ENCODE peak calls at places on chromosomes 11 and 22, in seven cellular contexts. One of them, this sample, is unnamed.

GRCh38 chr11:28529540-28530410 is 421.6 kb downstream of the METTL15 start:
- DNase-seq in neural progenitor cell: peak
- DNase-seq in PC-3: peak
- DNase-seq in SK-N-MC: peak
- DNase-seq in brain microvascular endothelial cell: peak
- DNase-seq in GM06990: peak
- DNase-seq in MM.1S: peak
- DNase-seq in this sample: peak

GRCh38 chr22:46076651-46077339 is 73.5 kb upstream of the PPARA start:
- DNase-seq in brain microvascular endothelial cell: no peak
- DNase-seq in GM06990: no peak
- DNase-seq in SK-N-MC: no peak
- DNase-seq in MM.1S: no peak
- DNase-seq in PC-3: peak
- DNase-seq in neural progenitor cell: no peak
- DNase-seq in this sample: peak

GRCh38 chr11:47786373-47786772 is 19.2 kb upstream of the FNBP4 start:
- DNase-seq in GM06990: no peak
- DNase-seq in MM.1S: no peak
- DNase-seq in brain microvascular endothelial cell: no peak
- DNase-seq in PC-3: no peak
- DNase-seq in neural progenitor cell: no peak
- DNase-seq in SK-N-MC: no peak
- DNase-seq in this sample: peak

GRCh38 chr11:44759743-44760476 is 33.1 kb downstream of the TSPAN18 start:
- DNase-seq in PC-3: no peak
- DNase-seq in SK-N-MC: no peak
- DNase-seq in brain microvascular endothelial cell: no peak
- DNase-seq in GM06990: no peak
- DNase-seq in MM.1S: no peak
- DNase-seq in neural progenitor cell: no peak
- DNase-seq in this sample: no peak

GRCh38 chr22:46763051-46763705 is 728 bp downstream of the TBC1D22A start:
- DNase-seq in GM06990: peak
- DNase-seq in SK-N-MC: no peak
- DNase-seq in PC-3: no peak
- DNase-seq in MM.1S: peak
- DNase-seq in neural progenitor cell: no peak
- DNase-seq in brain microvascular endothelial cell: no peak
- DNase-seq in this sample: no peak

GRCh38 chr22:44668190-44668885 is 33.7 kb upstream of the PRR5 start:
- DNase-seq in neural progenitor cell: peak
- DNase-seq in SK-N-MC: no peak
- DNase-seq in MM.1S: no peak
- DNase-seq in brain microvascular endothelial cell: no peak
- DNase-seq in PC-3: no peak
- DNase-seq in GM06990: no peak
- DNase-seq in this sample: no peak

GRCh38 chr11:6612816-6613136 is 760 bp upstream of the TAF10 start:
- DNase-seq in PC-3: no peak
- DNase-seq in GM06990: no peak
- DNase-seq in SK-N-MC: no peak
- DNase-seq in MM.1S: no peak
- DNase-seq in neural progenitor cell: peak
- DNase-seq in brain microvascular endothelial cell: no peak
- DNase-seq in this sample: no peak

GRCh38 chr11:32706985-32707736 is 87.3 kb downstream of the CCDC73 start:
- DNase-seq in neural progenitor cell: no peak
- DNase-seq in MM.1S: peak
- DNase-seq in GM06990: no peak
- DNase-seq in brain microvascular endothelial cell: no peak
- DNase-seq in PC-3: peak
- DNase-seq in SK-N-MC: no peak
- DNase-seq in this sample: peak

GRCh38 chr11:26792956-26793355 is 71.1 kb upstream of the SLC5A12 start:
- DNase-seq in PC-3: no peak
- DNase-seq in SK-N-MC: no peak
- DNase-seq in neural progenitor cell: no peak
- DNase-seq in brain microvascular endothelial cell: no peak
- DNase-seq in GM06990: no peak
- DNase-seq in MM.1S: no peak
- DNase-seq in this sample: no peak

GRCh38 chr11:77146261-77147035 is 18.4 kb downstream of the MYO7A start:
- DNase-seq in GM06990: no peak
- DNase-seq in PC-3: no peak
- DNase-seq in MM.1S: no peak
- DNase-seq in brain microvascular endothelial cell: no peak
- DNase-seq in neural progenitor cell: no peak
- DNase-seq in SK-N-MC: no peak
- DNase-seq in this sample: no peak

DNA sequence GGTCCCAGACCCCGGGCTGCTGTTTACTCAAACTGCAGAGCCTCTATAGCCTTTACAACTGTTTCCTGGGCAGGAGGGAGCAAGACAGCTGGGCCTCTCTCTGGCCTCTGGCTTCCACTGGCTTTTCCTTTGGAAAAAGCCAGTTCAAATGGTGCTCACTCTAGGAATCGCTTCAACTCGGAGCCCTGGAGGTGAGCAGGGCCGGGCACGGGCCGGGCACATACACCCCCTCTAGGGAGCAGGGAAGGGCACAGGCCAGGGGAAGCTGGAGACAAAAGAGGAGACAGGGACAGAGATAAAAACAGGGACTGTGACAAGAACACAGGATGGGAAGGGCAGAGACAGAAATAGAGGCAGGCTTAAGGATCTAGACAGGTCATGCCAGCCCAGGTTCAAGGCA is 839 bp downstream of the IRAG1 start:
- DNase-seq in PC-3: no peak
- DNase-seq in brain microvascular endothelial cell: no peak
- DNase-seq in SK-N-MC: no peak
- DNase-seq in MM.1S: no peak
- DNase-seq in neural progenitor cell: no peak
- DNase-seq in GM06990: no peak
- DNase-seq in this sample: no peak
- H3K4me3 ChIP-seq in PC-3: no peak
- H3K4me3 ChIP-seq in brain microvascular endothelial cell: no peak
- H3K4me3 ChIP-seq in SK-N-MC: no peak
- H3K4me3 ChIP-seq in MM.1S: no peak
- H3K4me3 ChIP-seq in neural progenitor cell: no peak
- H3K4me3 ChIP-seq in GM06990: no peak
- H3K4me3 ChIP-seq in this sample: no peak

GRCh38 chr11:66277475-66278391 is at the start of gene CNIH2:
- DNase-seq in brain microvascular endothelial cell: no peak
- DNase-seq in neural progenitor cell: peak
- DNase-seq in GM06990: no peak
- DNase-seq in SK-N-MC: no peak
- DNase-seq in MM.1S: peak
- DNase-seq in PC-3: peak
- DNase-seq in this sample: no peak
- H3K4me3 ChIP-seq in brain microvascular endothelial cell: no peak
- H3K4me3 ChIP-seq in neural progenitor cell: peak
- H3K4me3 ChIP-seq in GM06990: peak
- H3K4me3 ChIP-seq in SK-N-MC: peak
- H3K4me3 ChIP-seq in MM.1S: peak
- H3K4me3 ChIP-seq in PC-3: peak
- H3K4me3 ChIP-seq in this sample: no peak

GRCh38 chr11:46388619-46389449 is 2.7 kb downstream of the CHRM4 start:
- DNase-seq in PC-3: no peak
- DNase-seq in MM.1S: no peak
- DNase-seq in brain microvascular endothelial cell: no peak
- DNase-seq in GM06990: no peak
- DNase-seq in neural progenitor cell: peak
- DNase-seq in SK-N-MC: no peak
- DNase-seq in this sample: no peak
- H3K4me3 ChIP-seq in PC-3: peak
- H3K4me3 ChIP-seq in MM.1S: peak
- H3K4me3 ChIP-seq in brain microvascular endothelial cell: peak
- H3K4me3 ChIP-seq in GM06990: no peak
- H3K4me3 ChIP-seq in neural progenitor cell: peak
- H3K4me3 ChIP-seq in SK-N-MC: peak
- H3K4me3 ChIP-seq in this sample: no peak

DNA sequence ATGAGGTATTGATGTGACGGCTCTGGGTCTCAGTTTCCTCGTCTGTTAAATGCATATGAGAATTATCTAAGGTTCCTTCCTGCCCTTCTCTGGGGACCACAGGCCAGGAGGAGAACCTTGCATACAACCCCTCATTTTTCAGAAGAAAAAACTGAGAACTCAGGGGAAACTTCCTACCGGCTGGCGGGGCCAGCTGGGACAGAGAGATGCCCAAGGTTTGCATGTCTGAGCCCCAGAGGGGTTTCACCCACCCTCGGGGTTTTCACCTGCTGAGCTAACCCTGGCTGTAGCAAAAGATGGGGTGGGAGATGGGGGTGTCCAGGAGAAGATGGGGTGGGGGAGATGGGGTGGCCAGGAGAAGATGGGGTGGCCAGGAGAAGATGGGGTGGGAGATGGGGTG is 4.3 kb downstream of the TNFRSF13C start:
- DNase-seq in brain microvascular endothelial cell: no peak
- DNase-seq in PC-3: no peak
- DNase-seq in GM06990: no peak
- DNase-seq in SK-N-MC: no peak
- DNase-seq in neural progenitor cell: no peak
- DNase-seq in MM.1S: no peak
- DNase-seq in this sample: no peak
- H3K4me3 ChIP-seq in brain microvascular endothelial cell: no peak
- H3K4me3 ChIP-seq in PC-3: no peak
- H3K4me3 ChIP-seq in GM06990: peak
- H3K4me3 ChIP-seq in SK-N-MC: no peak
- H3K4me3 ChIP-seq in neural progenitor cell: no peak
- H3K4me3 ChIP-seq in MM.1S: no peak
- H3K4me3 ChIP-seq in this sample: no peak

GRCh38 chr22:50672471-50673230 is at the start of gene SHANK3:
- DNase-seq in MM.1S: no peak
- DNase-seq in SK-N-MC: no peak
- DNase-seq in GM06990: no peak
- DNase-seq in neural progenitor cell: no peak
- DNase-seq in brain microvascular endothelial cell: no peak
- DNase-seq in PC-3: no peak
- DNase-seq in this sample: no peak
- H3K4me3 ChIP-seq in MM.1S: no peak
- H3K4me3 ChIP-seq in SK-N-MC: peak
- H3K4me3 ChIP-seq in GM06990: no peak
- H3K4me3 ChIP-seq in neural progenitor cell: peak
- H3K4me3 ChIP-seq in brain microvascular endothelial cell: no peak
- H3K4me3 ChIP-seq in PC-3: no peak
- H3K4me3 ChIP-seq in this sample: no peak

GRCh38 chr22:28246392-28246791 is 327.3 kb upstream of the PITPNB start:
- DNase-seq in brain microvascular endothelial cell: peak
- DNase-seq in SK-N-MC: no peak
- DNase-seq in MM.1S: no peak
- DNase-seq in neural progenitor cell: no peak
- DNase-seq in GM06990: no peak
- DNase-seq in PC-3: no peak
- DNase-seq in this sample: peak
- H3K4me3 ChIP-seq in brain microvascular endothelial cell: no peak
- H3K4me3 ChIP-seq in SK-N-MC: no peak
- H3K4me3 ChIP-seq in MM.1S: no peak
- H3K4me3 ChIP-seq in neural progenitor cell: no peak
- H3K4me3 ChIP-seq in GM06990: no peak
- H3K4me3 ChIP-seq in PC-3: no peak
- H3K4me3 ChIP-seq in this sample: no peak

DNA sequence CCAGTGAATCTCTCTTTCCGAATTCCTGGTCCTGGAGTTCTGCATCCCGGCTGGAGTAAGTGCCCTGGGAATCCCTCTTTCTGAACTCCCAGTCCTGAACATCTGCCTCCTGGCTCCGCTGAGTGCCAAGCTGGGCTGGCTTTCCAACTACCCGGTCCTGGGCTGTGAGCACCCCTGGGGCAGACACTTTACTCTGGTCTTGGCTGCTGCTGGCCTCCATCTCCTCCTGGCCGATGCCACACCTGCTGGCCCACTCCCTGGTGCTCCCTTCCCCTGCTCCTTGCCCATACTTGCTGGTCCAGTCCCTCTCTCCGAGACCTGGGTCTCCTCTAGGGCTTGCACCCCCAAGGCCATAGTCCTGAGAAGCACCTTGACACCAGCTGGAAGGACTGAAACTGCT is 14.7 kb downstream of the TNKS1BP1 start:
- DNase-seq in GM06990: no peak
- DNase-seq in MM.1S: no peak
- DNase-seq in PC-3: no peak
- DNase-seq in SK-N-MC: no peak
- DNase-seq in neural progenitor cell: no peak
- DNase-seq in brain microvascular endothelial cell: no peak
- DNase-seq in this sample: no peak
- H3K4me3 ChIP-seq in GM06990: no peak
- H3K4me3 ChIP-seq in MM.1S: no peak
- H3K4me3 ChIP-seq in PC-3: peak
- H3K4me3 ChIP-seq in SK-N-MC: no peak
- H3K4me3 ChIP-seq in neural progenitor cell: no peak
- H3K4me3 ChIP-seq in brain microvascular endothelial cell: no peak
- H3K4me3 ChIP-seq in this sample: peak

DNA sequence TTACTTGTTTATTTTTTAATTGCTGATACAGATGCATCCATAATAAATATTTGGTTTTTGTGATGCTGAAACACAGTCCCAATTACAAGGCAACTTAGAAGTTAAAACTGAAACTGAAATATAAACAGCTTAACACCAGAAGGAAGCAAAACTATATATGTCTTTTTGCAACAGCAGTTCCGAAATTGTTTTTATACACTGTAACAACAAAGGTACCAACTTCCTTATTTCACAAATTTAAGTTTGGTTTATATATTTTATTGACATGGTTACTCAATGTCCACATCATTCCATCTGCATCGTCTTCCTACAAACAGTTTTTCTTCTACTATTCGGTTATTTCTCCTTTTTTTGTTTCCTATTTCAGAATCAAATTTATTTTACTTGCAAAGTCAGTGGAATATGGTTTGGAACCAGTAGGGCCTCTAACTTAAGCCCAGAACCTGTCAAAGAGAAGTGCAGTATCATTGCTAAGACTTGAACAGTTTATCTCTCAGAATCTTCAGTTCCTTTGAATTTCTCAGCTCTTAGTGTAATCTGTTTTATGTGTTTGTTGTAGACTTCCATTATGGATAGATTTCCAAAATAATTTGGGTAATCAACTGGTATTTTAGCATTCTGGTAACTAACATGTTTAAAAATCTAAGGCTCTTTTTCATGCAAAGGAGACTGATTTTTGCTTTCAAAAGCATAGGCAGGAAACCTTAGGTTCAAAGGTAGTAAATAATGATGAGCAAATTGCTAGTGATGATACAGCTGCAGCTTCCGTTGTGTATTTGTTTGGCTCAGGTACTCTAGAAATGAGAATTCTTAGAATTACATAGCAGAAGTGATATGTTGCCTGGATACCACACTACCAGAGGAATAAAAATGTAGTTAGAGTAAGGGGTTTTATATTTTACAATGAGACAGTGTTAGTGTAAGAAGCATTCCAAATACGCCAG is 8.2 kb upstream of the HSPA8 start:
- DNase-seq in MM.1S: peak
- DNase-seq in PC-3: no peak
- DNase-seq in neural progenitor cell: no peak
- DNase-seq in brain microvascular endothelial cell: no peak
- DNase-seq in GM06990: no peak
- DNase-seq in SK-N-MC: no peak
- DNase-seq in this sample: no peak
- H3K4me3 ChIP-seq in MM.1S: peak
- H3K4me3 ChIP-seq in PC-3: no peak
- H3K4me3 ChIP-seq in neural progenitor cell: no peak
- H3K4me3 ChIP-seq in brain microvascular endothelial cell: no peak
- H3K4me3 ChIP-seq in GM06990: peak
- H3K4me3 ChIP-seq in SK-N-MC: no peak
- H3K4me3 ChIP-seq in this sample: no peak